ENCODE peak calls at places on chromosomes 5 and 9, in four cellular contexts. One of them, this sample, is unnamed. For H3K9me3, the result is how much of the 10 kb centered on the place peaks cover.

GRCh38 chr5:7068156-7068555 is 327.8 kb upstream of the ADCY2 start:
- DNase-seq in PC-9: no peak
- DNase-seq in suprapubic skin: no peak
- DNase-seq in psoas muscle: no peak
- DNase-seq in this sample: no peak

GRCh38 chr9:3698531-3698930 is 172.7 kb upstream of the RFX3 start:
- DNase-seq in psoas muscle: no peak
- DNase-seq in suprapubic skin: no peak
- DNase-seq in PC-9: no peak
- DNase-seq in this sample: no peak

GRCh38 chr9:89481161-89481915 is 16.6 kb downstream of the SEMA4D start:
- DNase-seq in PC-9: no peak
- DNase-seq in psoas muscle: no peak
- DNase-seq in suprapubic skin: no peak
- DNase-seq in this sample: no peak

GRCh38 chr9:77809552-77809951 is 161.4 kb upstream of the GNA14 start:
- DNase-seq in suprapubic skin: no peak
- DNase-seq in psoas muscle: no peak
- DNase-seq in PC-9: no peak
- DNase-seq in this sample: no peak

GRCh38 chr9:4640027-4640426 is 22.1 kb upstream of the PLPP6 start:
- DNase-seq in psoas muscle: no peak
- DNase-seq in suprapubic skin: no peak
- DNase-seq in PC-9: peak
- DNase-seq in this sample: peak

GRCh38 chr5:135328128-135328687 is 70.8 kb downstream of the MACROH2A1 start:
- DNase-seq in psoas muscle: no peak
- DNase-seq in suprapubic skin: no peak
- DNase-seq in PC-9: no peak
- DNase-seq in this sample: no peak

GRCh38 chr5:145101246-145101645 is 733.9 kb downstream of the PRELID2 start:
- DNase-seq in suprapubic skin: no peak
- DNase-seq in psoas muscle: no peak
- DNase-seq in PC-9: no peak
- DNase-seq in this sample: peak

GRCh38 chr9:107597743-107598217 is 108.2 kb upstream of the KLF4 start:
- DNase-seq in PC-9: no peak
- DNase-seq in psoas muscle: no peak
- DNase-seq in suprapubic skin: no peak
- DNase-seq in this sample: no peak

GRCh38 chr5:79935992-79936643 is 54.9 kb downstream of the MTX3 start:
- DNase-seq in psoas muscle: peak
- DNase-seq in suprapubic skin: no peak
- DNase-seq in PC-9: no peak
- DNase-seq in this sample: no peak

GRCh38 chr5:40627708-40628107 is 52.0 kb upstream of the PTGER4 start:
- DNase-seq in suprapubic skin: no peak
- DNase-seq in psoas muscle: no peak
- DNase-seq in PC-9: no peak
- DNase-seq in this sample: no peak

GRCh38 chr9:99105152-99106043 is 485 bp downstream of the TGFBR1 start:
- DNase-seq in suprapubic skin: peak
- DNase-seq in psoas muscle: peak
- DNase-seq in PC-9: peak
- DNase-seq in this sample: peak

GRCh38 chr9:106772523-106773290 is 90.3 kb upstream of the ZNF462 start:
- DNase-seq in suprapubic skin: no peak
- DNase-seq in psoas muscle: no peak
- DNase-seq in PC-9: no peak
- DNase-seq in this sample: no peak

GRCh38 chr9:137435980-137436760 is 5.0 kb downstream of the ENTPD8 start:
- DNase-seq in psoas muscle: peak
- DNase-seq in PC-9: peak
- DNase-seq in suprapubic skin: peak
- DNase-seq in this sample: no peak

GRCh38 chr5:150122158-150122510 is 33.5 kb downstream of the PDGFRB start:
- DNase-seq in suprapubic skin: no peak
- DNase-seq in psoas muscle: no peak
- DNase-seq in PC-9: peak
- DNase-seq in this sample: peak

GRCh38 chr5:159040181-159040580 is 59.5 kb downstream of the EBF1 start:
- DNase-seq in PC-9: no peak
- DNase-seq in psoas muscle: no peak
- DNase-seq in suprapubic skin: no peak
- DNase-seq in this sample: no peak

GRCh38 chr5:177983763-177984564 is 12.1 kb downstream of the PROP1 start:
- DNase-seq in psoas muscle: no peak
- DNase-seq in PC-9: no peak
- DNase-seq in suprapubic skin: no peak
- DNase-seq in this sample: no peak

GRCh38 chr9:7266911-7267555 is 509.3 kb downstream of the KDM4C start:
- DNase-seq in psoas muscle: no peak
- DNase-seq in PC-9: no peak
- DNase-seq in suprapubic skin: no peak
- DNase-seq in this sample: peak

GRCh38 chr5:149389552-149390495 is 10.7 kb upstream of the IL17B start:
- DNase-seq in PC-9: no peak
- DNase-seq in psoas muscle: no peak
- DNase-seq in suprapubic skin: no peak
- DNase-seq in this sample: no peak

GRCh38 chr5:96088676-96089075 is 127.0 kb upstream of the ELL2 start:
- DNase-seq in psoas muscle: no peak
- DNase-seq in PC-9: no peak
- DNase-seq in suprapubic skin: no peak
- DNase-seq in this sample: peak
- TF ChIP-seq CTCF in psoas muscle: no peak
- TF ChIP-seq CTCF in PC-9: no peak
- TF ChIP-seq CTCF in suprapubic skin: no peak
- TF ChIP-seq CTCF in this sample: no peak

DNA sequence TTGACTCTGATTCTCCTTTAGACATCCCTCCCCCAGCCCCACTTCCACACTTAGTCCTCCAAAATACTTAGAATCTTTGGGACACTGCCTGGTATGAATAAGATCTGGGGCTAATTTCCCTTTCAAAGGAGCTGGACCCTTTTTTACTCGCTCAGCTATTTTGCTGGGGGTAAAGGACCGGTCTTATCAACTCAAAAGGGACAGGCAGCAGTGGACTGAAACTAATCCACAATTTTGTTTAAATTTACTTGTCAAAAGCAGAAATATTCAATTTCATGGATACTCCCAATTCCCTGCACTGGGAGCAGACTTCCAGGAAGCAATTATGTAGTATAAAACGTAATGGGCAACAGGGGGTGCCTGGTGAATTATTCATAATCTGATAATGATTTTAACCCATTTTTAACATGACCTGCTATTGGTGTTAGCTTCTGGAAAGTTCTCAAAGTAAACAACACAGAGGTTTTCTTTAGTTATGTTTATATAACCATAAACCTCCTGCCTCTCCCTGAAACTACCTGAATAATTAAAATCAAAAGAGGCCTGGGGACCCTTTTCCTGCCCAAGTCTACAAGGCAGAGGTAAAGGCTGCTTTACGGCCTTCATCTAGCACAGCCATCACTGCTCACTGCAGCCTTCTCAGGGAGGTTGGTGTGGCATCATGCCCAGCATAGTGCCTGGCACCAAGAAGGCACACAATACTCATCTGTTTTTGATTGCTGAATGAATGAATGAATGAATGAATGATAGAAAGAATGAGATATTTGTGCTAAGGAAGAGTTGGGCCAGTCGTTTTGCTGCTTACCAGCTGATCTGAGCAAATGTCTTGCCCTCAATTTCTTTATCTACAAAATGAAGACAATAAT is 44.2 kb upstream of the GNPDA1 start:
- DNase-seq in psoas muscle: no peak
- DNase-seq in suprapubic skin: no peak
- DNase-seq in PC-9: no peak
- DNase-seq in this sample: no peak
- H3K9me3 ChIP-seq in psoas muscle: under half
- H3K9me3 ChIP-seq in suprapubic skin: under half
- H3K9me3 ChIP-seq in PC-9: under half
- H3K9me3 ChIP-seq in this sample: under half

GRCh38 chr5:92687793-92688467 is 893.1 kb downstream of the NR2F1-AS1 start:
- DNase-seq in suprapubic skin: no peak
- DNase-seq in psoas muscle: no peak
- DNase-seq in PC-9: no peak
- DNase-seq in this sample: peak
- TF ChIP-seq CTCF in suprapubic skin: no peak
- TF ChIP-seq CTCF in psoas muscle: no peak
- TF ChIP-seq CTCF in PC-9: peak
- TF ChIP-seq CTCF in this sample: peak

DNA sequence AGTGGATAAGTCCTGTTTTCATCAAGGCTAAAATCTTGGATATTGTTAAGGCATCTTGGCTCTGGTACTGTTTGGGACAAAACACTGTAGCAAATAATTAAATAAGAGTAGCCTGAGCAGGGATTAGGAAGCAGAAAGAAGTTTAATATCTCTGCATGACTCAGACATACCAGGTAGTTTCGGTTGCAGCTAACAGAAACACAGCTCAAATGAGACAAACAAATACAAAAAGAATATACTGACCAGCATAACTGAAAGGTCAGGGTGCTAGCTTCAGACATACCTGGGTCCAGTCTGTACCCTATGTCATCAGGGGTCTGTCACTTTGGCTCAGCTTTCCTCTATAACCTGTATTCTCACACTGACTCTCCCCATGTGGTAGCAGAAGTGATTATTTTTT is 156.4 kb upstream of the MAP3K1 start:
- DNase-seq in psoas muscle: no peak
- DNase-seq in PC-9: no peak
- DNase-seq in suprapubic skin: no peak
- DNase-seq in this sample: no peak
- H3K9me3 ChIP-seq in psoas muscle: under half
- H3K9me3 ChIP-seq in PC-9: under half
- H3K9me3 ChIP-seq in suprapubic skin: under half
- H3K9me3 ChIP-seq in this sample: under half

DNA sequence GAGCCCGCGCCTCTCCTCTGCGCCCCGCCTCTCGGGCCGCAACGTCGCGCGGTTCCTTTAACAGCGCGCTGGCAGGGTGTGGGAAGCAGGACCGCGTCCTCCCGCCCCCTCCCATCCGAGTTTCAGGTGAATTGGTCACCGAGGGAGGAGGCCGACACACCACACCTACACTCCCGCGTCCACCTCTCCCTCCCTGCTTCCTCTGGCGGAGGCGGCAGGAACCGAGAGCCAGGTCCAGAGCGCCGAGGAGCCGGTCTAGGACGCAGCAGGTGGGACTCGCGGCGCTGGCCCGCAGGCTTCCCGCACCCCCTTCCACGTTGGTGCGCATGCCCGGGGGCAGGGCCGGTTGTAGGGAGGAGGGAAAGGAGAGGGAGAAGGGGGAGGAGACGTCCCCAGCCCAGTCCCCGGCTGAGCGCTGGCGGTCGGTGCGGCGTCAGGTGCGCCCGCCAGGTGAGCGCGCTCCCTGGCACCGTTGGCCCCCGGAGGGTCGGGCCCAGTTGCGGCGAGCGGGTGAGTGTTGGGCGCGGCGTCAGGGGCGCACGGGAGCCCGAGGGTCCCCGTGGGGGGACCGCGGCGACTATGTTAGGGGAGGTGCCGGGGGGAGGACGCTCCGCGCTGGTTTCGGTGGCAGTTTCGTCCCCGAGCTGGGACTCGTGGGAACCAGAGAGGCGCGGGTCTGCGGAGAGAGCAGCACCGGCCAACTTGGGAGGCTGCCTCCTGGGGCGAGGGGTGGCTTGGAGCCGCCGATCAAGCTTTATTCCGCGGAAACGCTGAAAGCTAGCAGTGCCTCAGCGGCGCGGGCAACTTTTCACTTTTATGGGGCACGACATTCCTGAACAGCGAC is at the start of gene OCLN:
- DNase-seq in psoas muscle: no peak
- DNase-seq in PC-9: peak
- DNase-seq in suprapubic skin: peak
- DNase-seq in this sample: peak
- TF ChIP-seq CTCF in psoas muscle: no peak
- TF ChIP-seq CTCF in PC-9: no peak
- TF ChIP-seq CTCF in suprapubic skin: peak
- TF ChIP-seq CTCF in this sample: no peak

DNA sequence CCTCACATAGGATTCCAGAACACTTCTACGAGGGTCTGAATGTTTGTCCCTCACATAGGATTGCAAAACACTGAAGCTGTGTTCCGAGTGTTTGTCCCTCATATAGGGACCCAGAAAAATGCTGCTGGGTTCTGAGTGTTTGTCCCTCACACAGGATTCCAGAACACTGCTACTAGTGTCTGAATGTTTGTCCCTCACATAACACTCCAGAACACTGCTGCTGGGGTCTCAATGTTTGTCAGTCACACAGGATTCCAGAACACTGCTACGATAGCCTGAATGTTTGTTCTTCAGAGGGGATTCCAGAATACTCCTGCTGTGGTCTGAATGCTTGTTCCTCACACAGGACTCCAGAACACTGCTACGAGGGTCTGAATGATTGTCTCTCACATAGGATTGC is 218.7 kb downstream of the FOXD4L6 start:
- DNase-seq in suprapubic skin: no peak
- DNase-seq in PC-9: no peak
- DNase-seq in psoas muscle: no peak
- DNase-seq in this sample: no peak
- H3K9me3 ChIP-seq in suprapubic skin: half or more
- H3K9me3 ChIP-seq in PC-9: under half
- H3K9me3 ChIP-seq in psoas muscle: half or more
- H3K9me3 ChIP-seq in this sample: under half

GRCh38 chr9:112856843-112857242 is 33.8 kb downstream of the SLC46A2 start:
- DNase-seq in suprapubic skin: no peak
- DNase-seq in psoas muscle: no peak
- DNase-seq in PC-9: no peak
- DNase-seq in this sample: no peak
- TF ChIP-seq CTCF in suprapubic skin: no peak
- TF ChIP-seq CTCF in psoas muscle: no peak
- TF ChIP-seq CTCF in PC-9: no peak
- TF ChIP-seq CTCF in this sample: no peak